ENCODE peak calls at places on chromosomes 3 and 15, in six cellular contexts. E is CD4-positive, alpha-beta T cell; K is foreskin fibroblast; O is B cell; B is cardiac fibroblast; A is AG09319. H is an unnamed sample.

GRCh38 chr3:9820944-9821343 is 10.9 kb downstream of the TTLL3 start:
- DNase-seq in B (peak), O (no peak), E (no peak), K (peak), A (no peak), H (no peak)

GRCh38 chr3:18080198-18080689 is 337.8 kb upstream of the TBC1D5 start:
- DNase-seq in A (no peak), K (peak), E (no peak), O (no peak), B (peak), H (no peak)

GRCh38 chr15:75058127-75058905 is 34.9 kb downstream of the PPCDC start:
- DNase-seq in K (no peak), O (no peak), E (no peak), B (no peak), A (no peak), H (no peak)

GRCh38 chr3:106457278-106458210 is 588.7 kb upstream of the CBLB start:
- DNase-seq in E (no peak), A (peak), O (no peak), B (peak), K (peak), H (peak)

GRCh38 chr15:86743283-86743903 is 663.7 kb downstream of the AGBL1 start:
- DNase-seq in K (no peak), B (no peak), A (no peak), E (peak), O (no peak), H (no peak)

GRCh38 chr15:62739507-62739906 is 303.0 kb upstream of the TPM1 start:
- DNase-seq in O (no peak), K (peak), B (peak), A (no peak), E (no peak), H (no peak)

GRCh38 chr3:184688251-184688851 is 23.5 kb downstream of the MAGEF1 start:
- DNase-seq in O (peak), E (no peak), K (peak), B (peak), A (peak), H (no peak)

GRCh38 chr3:158447408-158447807 is 123.6 kb upstream of the MLF1 start:
- DNase-seq in B (no peak), O (no peak), K (no peak), A (no peak), E (no peak), H (no peak)

GRCh38 chr3:105278688-105279087 is 88.0 kb upstream of the ALCAM start:
- DNase-seq in E (no peak), K (no peak), A (no peak), B (no peak), O (no peak), H (no peak)

GRCh38 chr15:90530250-90531051 is 728 bp downstream of the CRTC3 start:
- DNase-seq in A (no peak), E (peak), K (peak), B (peak), O (peak), H (peak)

GRCh38 chr3:176914764-176915163 is 282.5 kb downstream of the TBL1XR1 start:
- DNase-seq in A (no peak), O (no peak), B (no peak), K (no peak), E (no peak), H (no peak)

GRCh38 chr3:143000525-143000924 is 845 bp upstream of the U2SURP start:
- DNase-seq in A (no peak), K (peak), E (no peak), B (peak), O (no peak), H (no peak)

GRCh38 chr15:40459391-40460015 is 11.3 kb upstream of the CHST14 start:
- DNase-seq in K (no peak), O (no peak), B (no peak), A (no peak), E (no peak), H (no peak)

DNA sequence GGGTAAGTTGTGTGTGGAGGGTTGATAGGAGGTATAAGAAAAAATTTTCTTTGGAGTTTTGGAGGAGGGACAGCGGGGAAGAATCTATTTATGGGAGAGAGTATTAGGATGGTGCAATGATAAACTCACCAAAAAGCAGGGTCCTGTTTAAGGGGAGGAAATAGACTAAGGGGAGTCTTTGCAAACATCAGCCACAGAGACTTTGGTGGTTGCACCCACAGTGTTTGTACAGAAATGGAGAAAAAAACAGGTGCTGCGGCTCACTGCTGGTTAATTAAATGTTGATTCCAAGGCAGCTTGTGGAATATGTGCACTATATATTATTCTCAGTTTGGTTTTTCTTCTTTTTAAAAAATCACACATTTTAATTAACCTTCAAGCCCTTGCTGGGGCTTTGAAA is 182.1 kb downstream of the NECTIN3 start:
- DNase-seq in B (no peak), A (no peak), E (no peak), O (no peak), K (no peak), H (no peak)
- TF ChIP-seq CTCF in B (no peak), A (no peak), E (no peak), O (no peak), K (no peak), H (no peak)

GRCh38 chr15:83435202-83435601 is 11.9 kb upstream of the SH3GL3 start:
- DNase-seq in K (no peak), O (no peak), E (no peak), B (no peak), A (no peak), H (no peak)

GRCh38 chr15:83435782-83436181 is 11.4 kb upstream of the SH3GL3 start:
- DNase-seq in A (no peak), K (no peak), E (no peak), B (no peak), O (no peak), H (no peak)

DNA sequence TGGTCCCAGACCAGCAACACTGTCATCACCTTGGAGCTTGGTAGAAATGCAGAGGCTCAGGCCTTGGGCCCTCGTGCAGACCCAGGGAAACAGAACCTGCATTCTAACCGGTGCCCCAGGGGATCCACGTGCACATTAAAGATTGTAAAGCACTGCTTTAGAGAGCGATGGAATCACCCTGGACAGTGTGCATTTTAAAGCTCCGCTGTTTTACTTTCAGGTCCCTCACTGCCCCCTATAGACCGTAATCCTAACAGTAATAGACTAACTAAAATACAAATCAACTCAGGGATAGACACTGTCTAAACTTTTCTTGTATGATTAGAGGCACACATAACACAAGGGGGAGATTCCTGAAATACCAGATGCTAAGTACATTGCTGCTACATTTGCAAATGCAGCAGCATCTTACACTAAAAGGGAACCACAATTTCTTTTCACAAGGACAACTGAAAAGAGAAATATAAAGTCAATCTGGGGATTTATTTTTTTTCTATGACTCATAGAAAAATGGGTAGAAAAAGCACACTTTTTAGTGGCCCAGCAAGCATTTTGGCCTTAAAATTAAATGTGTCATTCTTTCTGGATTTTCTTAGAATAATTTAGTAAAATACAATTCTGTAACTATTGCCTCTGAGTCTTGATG is 10.5 kb upstream of the SH3GL3 start:
- DNase-seq in O (no peak), E (no peak), B (peak), K (peak), A (no peak), H (no peak)
- TF ChIP-seq CTCF in O (no peak), E (no peak), B (peak), K (peak), A (peak), H (no peak)

GRCh38 chr3:146160233-146160963 is 586 bp downstream of the PLOD2 start:
- DNase-seq in O (no peak), B (peak), E (no peak), A (no peak), K (peak), H (peak)
- TF ChIP-seq CTCF in O (no peak), B (peak), E (no peak), A (peak), K (peak), H (no peak)

GRCh38 chr3:12947504-12948369 is 106.4 kb upstream of the RPL32 start:
- DNase-seq in A (peak), O (no peak), B (peak), K (peak), E (no peak), H (no peak)
- TF ChIP-seq CTCF in A (no peak), O (no peak), B (no peak), K (peak), E (no peak), H (no peak)

GRCh38 chr15:41895957-41896356 is 2.1 kb upstream of the SPTBN5 start:
- DNase-seq in K (no peak), B (no peak), E (no peak), A (no peak), O (no peak), H (no peak)

GRCh38 chr15:41894251-41894790 is 468 bp upstream of the SPTBN5 start:
- DNase-seq in K (no peak), A (no peak), E (no peak), O (no peak), B (no peak), H (no peak)

GRCh38 chr15:41893422-41894250 is at the start of gene SPTBN5:
- DNase-seq in K (no peak), B (no peak), A (no peak), O (no peak), E (no peak), H (peak)

GRCh38 chr15:41895491-41895890 is 1.6 kb upstream of the SPTBN5 start:
- DNase-seq in O (no peak), B (no peak), A (no peak), E (no peak), K (no peak), H (no peak)

DNA sequence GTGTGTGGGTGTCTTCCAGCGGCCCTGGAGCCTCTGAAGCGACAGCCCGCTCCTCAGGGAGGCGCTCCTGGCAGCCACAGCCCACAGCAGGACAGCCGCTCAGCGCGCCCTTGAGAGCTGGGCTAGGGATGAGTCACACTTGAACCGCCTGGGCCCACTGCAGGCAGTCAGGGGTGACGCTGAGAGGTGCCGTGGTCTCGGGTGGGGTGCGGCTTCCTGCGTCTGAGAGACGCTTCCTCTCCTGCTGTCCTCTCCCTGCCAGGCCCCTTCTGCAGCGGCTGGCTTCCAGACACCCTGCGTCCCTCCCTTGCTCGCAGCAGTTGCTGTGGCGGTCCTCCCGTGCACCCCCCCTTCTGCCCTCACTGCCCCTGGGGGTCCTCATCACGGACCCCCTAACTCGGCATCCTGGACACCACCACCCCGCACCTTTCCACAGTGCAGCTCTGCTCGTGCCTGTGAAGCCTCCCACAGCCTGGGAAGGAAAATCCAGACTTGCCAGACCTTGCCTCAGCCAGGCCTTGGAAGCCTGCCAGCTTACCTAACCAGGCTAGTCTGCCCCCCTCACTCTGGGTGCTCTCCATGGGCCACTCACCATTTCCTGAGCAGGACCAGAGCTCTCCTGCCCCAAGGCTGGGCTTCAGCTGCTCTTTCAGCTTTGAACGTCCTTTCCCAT is 1.1 kb upstream of the SPTBN5 start:
- DNase-seq in A (no peak), B (peak), E (peak), O (peak), K (peak), H (peak)
- TF ChIP-seq CTCF in A (peak), B (no peak), E (no peak), O (no peak), K (no peak), H (peak)

GRCh38 chr3:43087249-43087776 is 18.6 kb downstream of the POMGNT2 start:
- DNase-seq in A (no peak), B (no peak), K (peak), E (no peak), O (no peak), H (no peak)
- TF ChIP-seq CTCF in A (no peak), B (no peak), K (no peak), E (no peak), O (no peak), H (no peak)

DNA sequence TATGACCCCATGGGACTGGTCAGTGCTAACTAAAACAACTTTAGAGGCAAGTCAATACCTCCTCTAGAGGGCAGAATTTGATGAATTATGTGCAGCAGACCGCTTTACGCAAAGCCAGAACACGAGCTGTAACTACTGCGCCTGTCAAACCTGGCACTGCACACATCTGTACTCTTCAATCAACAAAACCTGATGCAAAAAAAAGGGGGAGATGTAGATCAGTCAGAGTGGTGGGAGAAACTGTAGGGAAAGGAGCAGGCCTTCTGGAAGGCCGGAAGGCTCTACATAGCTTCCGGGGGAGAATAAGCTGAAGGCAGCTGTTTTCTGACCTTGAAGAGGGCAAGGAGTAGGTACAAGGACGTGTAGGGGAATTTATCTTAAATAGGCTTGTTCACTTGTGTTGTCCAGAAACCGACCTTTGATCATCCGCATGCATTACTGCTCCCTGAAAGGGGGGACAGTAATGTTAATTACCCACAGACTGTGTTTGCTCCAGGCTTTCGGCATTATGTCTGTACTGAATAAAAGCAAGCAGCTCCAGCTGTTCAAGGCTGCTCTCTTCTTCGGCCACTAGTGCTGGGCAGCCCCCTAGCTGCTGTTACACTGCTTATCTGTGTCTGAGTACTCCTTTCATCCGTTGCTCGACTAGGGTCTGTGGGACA is 41.0 kb downstream of the GPR160 start:
- DNase-seq in O (no peak), A (no peak), B (no peak), K (no peak), E (no peak), H (no peak)
- TF ChIP-seq CTCF in O (no peak), A (no peak), B (no peak), K (no peak), E (no peak), H (no peak)

GRCh38 chr3:173275740-173276139 is 121.8 kb upstream of the NLGN1 start:
- DNase-seq in K (no peak), B (no peak), A (no peak), O (no peak), E (no peak), H (peak)
- TF ChIP-seq CTCF in K (no peak), B (no peak), A (no peak), O (no peak), E (no peak), H (no peak)

GRCh38 chr3:114336857-114337256 is 43.0 kb downstream of the TIGIT start:
- DNase-seq in A (no peak), O (no peak), K (no peak), E (no peak), B (no peak), H (no peak)

GRCh38 chr3:114333923-114334240 is 40.1 kb downstream of the TIGIT start:
- DNase-seq in O (no peak), B (no peak), E (no peak), A (no peak), K (no peak), H (no peak)

GRCh38 chr3:114333180-114333922 is 39.5 kb downstream of the TIGIT start:
- DNase-seq in B (peak), O (no peak), K (no peak), A (no peak), E (no peak), H (no peak)

GRCh38 chr3:114338651-114339357 is 45.0 kb downstream of the TIGIT start:
- DNase-seq in O (no peak), A (no peak), E (no peak), B (no peak), K (no peak), H (no peak)

DNA sequence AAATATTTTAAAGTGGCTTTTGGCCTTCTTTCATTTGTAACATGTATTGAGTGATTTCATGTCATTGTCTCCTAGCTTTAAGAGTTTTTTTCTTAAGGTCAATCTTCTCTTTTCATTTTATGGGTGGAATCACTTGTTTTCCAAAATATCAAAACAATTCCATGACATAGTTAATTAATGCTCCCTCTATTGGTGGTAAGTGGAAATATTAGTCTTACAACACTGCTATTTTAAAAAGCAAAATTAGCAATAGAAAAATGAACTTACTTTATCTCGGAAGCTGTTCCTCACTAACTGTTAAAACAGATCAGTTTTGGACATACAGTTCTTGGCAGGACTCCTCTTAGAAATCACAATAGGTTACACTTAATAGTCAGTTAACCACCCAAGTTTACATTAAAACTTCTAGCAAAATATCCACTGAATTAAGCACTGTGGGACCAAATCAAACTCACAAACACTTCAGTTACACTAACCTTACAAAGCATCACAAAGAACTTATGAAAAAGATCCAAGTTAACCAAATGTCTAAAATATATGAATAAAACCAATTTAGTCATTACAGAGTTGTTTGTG is 42.4 kb downstream of the TIGIT start:
- DNase-seq in K (peak), B (peak), E (no peak), O (no peak), A (no peak), H (no peak)
- TF ChIP-seq CTCF in K (peak), B (peak), E (peak), O (peak), A (peak), H (no peak)

DNA sequence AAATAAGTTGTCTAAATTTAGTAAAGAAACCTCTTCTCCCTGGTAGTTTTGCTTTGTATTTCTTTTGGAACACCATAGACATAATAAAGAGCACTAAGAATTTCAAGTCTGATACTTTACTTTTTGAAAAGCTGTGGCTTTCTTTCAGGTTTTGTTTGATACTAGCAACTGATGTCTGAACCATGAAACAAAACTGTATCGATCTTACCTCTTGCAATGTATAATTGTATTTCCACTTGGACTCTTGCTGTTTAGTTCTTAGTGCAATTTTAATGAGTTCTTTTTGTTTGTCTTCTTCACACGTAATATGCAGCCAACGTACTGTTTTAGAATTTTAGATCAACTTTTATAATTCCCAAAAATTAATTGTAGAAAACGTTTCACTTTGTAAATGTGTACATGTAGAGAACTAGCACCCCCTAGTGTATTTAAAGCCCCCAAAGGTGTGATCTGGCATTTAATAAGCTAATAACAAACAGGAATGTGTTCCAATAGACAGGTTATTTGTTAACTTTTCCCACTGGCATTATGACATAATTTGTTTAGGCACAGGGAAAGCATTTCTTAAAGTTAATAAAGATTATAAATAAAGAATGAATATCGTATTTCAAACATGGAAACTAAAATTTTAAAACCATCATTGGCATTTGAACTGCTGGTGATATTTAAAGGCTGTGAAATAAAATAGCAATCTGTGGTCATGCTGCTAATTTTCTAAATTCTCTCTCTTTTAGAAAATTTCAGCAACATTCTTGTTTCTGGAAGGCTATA is 289.1 kb upstream of the DNAJC19 start:
- DNase-seq in B (peak), O (no peak), E (no peak), A (no peak), K (no peak), H (peak)
- TF ChIP-seq CTCF in B (no peak), O (peak), E (no peak), A (peak), K (no peak), H (no peak)

H was measured in GM20000.